ENCODE peak calls at places on chromosomes 1 and 21, in seven cellular contexts. U, E, X, Y, H, L and C are unnamed samples.

GRCh38 chr1:211559222-211560010 is 19.5 kb downstream of the SLC30A1 start:
- DNase-seq in L (no peak), E (no peak), X (no peak), H (no peak), Y (no peak), U (no peak), C (no peak)

GRCh38 chr1:219518168-219518905 is 94.6 kb downstream of the ZC3H11B start:
- DNase-seq in L (no peak), X (no peak), U (no peak), E (peak), H (no peak), Y (no peak), C (peak)

GRCh38 chr21:31218830-31219608 is 125.0 kb downstream of the TIAM1 start:
- DNase-seq in U (no peak), E (peak), X (no peak), H (no peak), L (no peak), Y (no peak), C (no peak)

GRCh38 chr1:14915356-14916054 is 238.0 kb upstream of the TMEM51 start:
- DNase-seq in H (peak), X (no peak), E (no peak), L (no peak), U (peak), Y (peak), C (peak)

GRCh38 chr1:43444827-43445225 is 8.9 kb downstream of the HYI start:
- DNase-seq in U (no peak), X (no peak), L (no peak), H (no peak), Y (no peak), E (no peak), C (peak)

GRCh38 chr1:2465371-2466269 is 10.5 kb upstream of the PLCH2 start:
- DNase-seq in E (no peak), U (no peak), X (no peak), H (no peak), Y (no peak), L (no peak), C (no peak)

GRCh38 chr1:154994269-154994977 is 1.0 kb downstream of the LENEP start:
- DNase-seq in Y (no peak), E (peak), L (no peak), X (no peak), U (no peak), H (no peak), C (no peak)

GRCh38 chr1:21869620-21870121 is 57.6 kb downstream of the LDLRAD2 start:
- DNase-seq in U (no peak), E (peak), X (peak), L (no peak), H (no peak), Y (peak), C (peak)

GRCh38 chr1:168689726-168690602 is 39.0 kb downstream of the DPT start:
- DNase-seq in Y (no peak), E (peak), X (no peak), U (no peak), H (no peak), L (no peak), C (peak)

GRCh38 chr21:31141389-31142021 is 103.2 kb upstream of the KRTAP19-8 start:
- DNase-seq in U (no peak), E (no peak), X (no peak), H (no peak), L (no peak), Y (no peak), C (no peak)